ENCODE peak calls at places on chromosomes 5 and 9, in four cellular contexts. One of them, this sample, is unnamed.

GRCh38 chr9:2120926-2121689 is 106.0 kb downstream of the SMARCA2 start:
- DNase-seq in upper lobe of right lung: no peak
- DNase-seq in CD4-positive, alpha-beta T cell: no peak
- DNase-seq in COR-L47: no peak
- DNase-seq in this sample: no peak

GRCh38 chr9:78053627-78054026 is 22.0 kb upstream of the GNAQ start:
- DNase-seq in COR-L47: no peak
- DNase-seq in upper lobe of right lung: no peak
- DNase-seq in CD4-positive, alpha-beta T cell: no peak
- DNase-seq in this sample: no peak

GRCh38 chr5:54091416-54092130 is 218.8 kb downstream of the ARL15 start:
- DNase-seq in COR-L47: no peak
- DNase-seq in upper lobe of right lung: no peak
- DNase-seq in CD4-positive, alpha-beta T cell: no peak
- DNase-seq in this sample: no peak

GRCh38 chr9:31671011-31671410 is 713.4 kb upstream of the ACO1 start:
- DNase-seq in CD4-positive, alpha-beta T cell: no peak
- DNase-seq in COR-L47: no peak
- DNase-seq in upper lobe of right lung: no peak
- DNase-seq in this sample: no peak

GRCh38 chr5:138702166-138702826 is 50.9 kb upstream of the CTNNA1 start:
- DNase-seq in CD4-positive, alpha-beta T cell: no peak
- DNase-seq in COR-L47: no peak
- DNase-seq in upper lobe of right lung: no peak
- DNase-seq in this sample: no peak

GRCh38 chr5:91591076-91591475 is 208.0 kb upstream of the ARRDC3 start:
- DNase-seq in upper lobe of right lung: no peak
- DNase-seq in CD4-positive, alpha-beta T cell: no peak
- DNase-seq in COR-L47: no peak
- DNase-seq in this sample: no peak

GRCh38 chr9:126690431-126691051 is 76.8 kb downstream of the LMX1B start:
- DNase-seq in COR-L47: peak
- DNase-seq in CD4-positive, alpha-beta T cell: peak
- DNase-seq in upper lobe of right lung: peak
- DNase-seq in this sample: peak

GRCh38 chr9:96617439-96618185 is 2.0 kb downstream of the CDC14B start:
- DNase-seq in upper lobe of right lung: no peak
- DNase-seq in CD4-positive, alpha-beta T cell: no peak
- DNase-seq in COR-L47: no peak
- DNase-seq in this sample: no peak

GRCh38 chr5:98292496-98292895 is 481.0 kb upstream of the RGMB start:
- DNase-seq in COR-L47: no peak
- DNase-seq in upper lobe of right lung: no peak
- DNase-seq in CD4-positive, alpha-beta T cell: no peak
- DNase-seq in this sample: no peak

GRCh38 chr9:97850746-97851449 is 2.1 kb upstream of the FOXE1 start:
- DNase-seq in CD4-positive, alpha-beta T cell: no peak
- DNase-seq in COR-L47: no peak
- DNase-seq in upper lobe of right lung: no peak
- DNase-seq in this sample: no peak

GRCh38 chr9:83106272-83106671 is 43.3 kb upstream of the RASEF start:
- DNase-seq in upper lobe of right lung: no peak
- DNase-seq in COR-L47: no peak
- DNase-seq in CD4-positive, alpha-beta T cell: no peak
- DNase-seq in this sample: no peak

GRCh38 chr5:6410421-6410820 is 32.1 kb upstream of the MED10 start:
- DNase-seq in COR-L47: no peak
- DNase-seq in CD4-positive, alpha-beta T cell: no peak
- DNase-seq in upper lobe of right lung: no peak
- DNase-seq in this sample: no peak

GRCh38 chr9:95896580-95896979 is 21.1 kb downstream of the ERCC6L2 start:
- DNase-seq in COR-L47: no peak
- DNase-seq in CD4-positive, alpha-beta T cell: no peak
- DNase-seq in upper lobe of right lung: no peak
- DNase-seq in this sample: no peak

GRCh38 chr5:157926171-157926671 is 67.3 kb upstream of the CLINT1 start:
- DNase-seq in COR-L47: no peak
- DNase-seq in CD4-positive, alpha-beta T cell: no peak
- DNase-seq in upper lobe of right lung: no peak
- DNase-seq in this sample: no peak

GRCh38 chr5:26700759-26701384 is 337.5 kb downstream of the CDH9 start:
- DNase-seq in CD4-positive, alpha-beta T cell: no peak
- DNase-seq in COR-L47: peak
- DNase-seq in upper lobe of right lung: no peak
- DNase-seq in this sample: no peak

GRCh38 chr5:178588769-178589168 is 1.4 kb downstream of the COL23A1 start:
- DNase-seq in COR-L47: no peak
- DNase-seq in upper lobe of right lung: no peak
- DNase-seq in CD4-positive, alpha-beta T cell: no peak
- DNase-seq in this sample: no peak

GRCh38 chr5:139653616-139654015 is 5.5 kb downstream of the CXXC5 start:
- DNase-seq in upper lobe of right lung: no peak
- DNase-seq in COR-L47: peak
- DNase-seq in CD4-positive, alpha-beta T cell: no peak
- DNase-seq in this sample: no peak

GRCh38 chr5:179263391-179264052 is 81.7 kb downstream of the ADAMTS2 start:
- DNase-seq in upper lobe of right lung: peak
- DNase-seq in CD4-positive, alpha-beta T cell: peak
- DNase-seq in COR-L47: no peak
- DNase-seq in this sample: no peak

GRCh38 chr5:99878830-99879229 is 656.3 kb upstream of the FAM174A start:
- DNase-seq in CD4-positive, alpha-beta T cell: no peak
- DNase-seq in COR-L47: no peak
- DNase-seq in upper lobe of right lung: peak
- DNase-seq in this sample: no peak

GRCh38 chr5:81181576-81182316 is 51.4 kb upstream of the CKMT2 start:
- DNase-seq in COR-L47: no peak
- DNase-seq in upper lobe of right lung: no peak
- DNase-seq in CD4-positive, alpha-beta T cell: no peak
- DNase-seq in this sample: no peak

This sample was measured in effector CD8-positive, alpha-beta T cell.